ENCODE peak calls at places on chromosomes 6 and 20, in four cellular contexts. P is A549, L is WTC11, E is HepG2. V is an unnamed sample.

GRCh38 chr6:7242835-7243187 is 70.2 kb downstream of the SSR1 start:
- DNase-seq in L (no peak), E (no peak), P (no peak), V (no peak)

GRCh38 chr6:54366647-54367327 is 58.5 kb downstream of the TINAG start:
- DNase-seq in L (no peak), E (no peak), P (peak; percentile 0), V (no peak)

GRCh38 chr20:61340157-61340556 is 88.1 kb downstream of the CDH4 start:
- DNase-seq in E (no peak), P (no peak), L (no peak), V (no peak)

GRCh38 chr6:108118791-108119211 is 44.3 kb upstream of the OSTM1 start:
- DNase-seq in L (no peak), E (no peak), P (no peak), V (no peak)

GRCh38 chr20:59985864-59986263 is 27.6 kb downstream of the CDH26 start:
- DNase-seq in E (no peak), L (no peak), P (no peak), V (peak; percentile 13)

GRCh38 chr6:5425267-5425666 is 164.0 kb downstream of the FARS2 start:
- DNase-seq in P (no peak), E (no peak), L (no peak), V (no peak)

GRCh38 chr20:43534016-43534415 is 24.8 kb upstream of the SGK2 start:
- DNase-seq in L (no peak), E (no peak), P (no peak), V (no peak)

GRCh38 chr6:93789532-93789931 is 370.2 kb upstream of the EPHA7 start:
- DNase-seq in E (no peak), P (no peak), L (no peak), V (no peak)

GRCh38 chr6:134918418-134918961 is 31.4 kb downstream of the ALDH8A1 start:
- DNase-seq in L (no peak), P (no peak), E (no peak), V (no peak)

GRCh38 chr6:130033999-130034814 is 15.8 kb downstream of the L3MBTL3 start:
- DNase-seq in P (no peak), L (no peak), E (no peak), V (peak; percentile 11)

GRCh38 chr6:16649895-16650294 is 111.4 kb downstream of the ATXN1 start:
- DNase-seq in P (no peak), L (no peak), E (no peak), V (no peak)

GRCh38 chr6:84892666-84893065 is 128.3 kb upstream of the TBX18 start:
- DNase-seq in L (no peak), E (no peak), P (peak; percentile 44), V (no peak)

GRCh38 chr6:109503327-109504224 is 20.6 kb upstream of the ZBTB24 start:
- DNase-seq in P (no peak), L (no peak), E (no peak), V (no peak)

GRCh38 chr6:29502597-29502996 is 14.8 kb upstream of the MAS1L start:
- DNase-seq in P (no peak), L (no peak), E (no peak), V (no peak)

GRCh38 chr20:56463428-56463827 is 5.0 kb upstream of the RTF2 start:
- DNase-seq in E (no peak), P (no peak), L (no peak), V (no peak)

GRCh38 chr6:35300848-35301247 is 3.2 kb downstream of the DEF6 start:
- DNase-seq in P (no peak), E (no peak), L (no peak), V (no peak)

GRCh38 chr6:110537208-110538123 is 61.1 kb upstream of the SLC22A16 start:
- DNase-seq in E (peak; percentile 73), P (peak; percentile 70), L (no peak), V (no peak)

GRCh38 chr20:1844723-1845523 is 50.3 kb upstream of the SIRPA start:
- DNase-seq in P (no peak), E (no peak), L (no peak), V (no peak)

GRCh38 chr20:53447271-53447670 is 146.4 kb downstream of the ZNF217 start:
- DNase-seq in E (no peak), P (no peak), L (no peak), V (no peak)

GRCh38 chr6:121780325-121781313 is 345.2 kb downstream of the GJA1 start:
- DNase-seq in P (peak; percentile 43), L (no peak), E (no peak), V (no peak)

GRCh38 chr20:63472159-63472811 is at the start of gene KCNQ2:
- DNase-seq in L (peak; percentile 64), E (no peak), P (no peak), V (no peak)

GRCh38 chr6:136192917-136193316 is 57.2 kb downstream of the MTFR2 start:
- DNase-seq in L (no peak), P (no peak), E (no peak), V (no peak)

GRCh38 chr20:17747431-17747846 is 47.7 kb downstream of the BANF2 start:
- DNase-seq in P (peak; percentile 52), L (no peak), E (peak; percentile 34), V (no peak)

GRCh38 chr20:32114305-32114960 is 4.9 kb downstream of the TM9SF4 start:
- DNase-seq in P (no peak), E (no peak), L (no peak), V (no peak)

GRCh38 chr6:67541591-67541990 is 1093.5 kb upstream of the ADGRB3 start:
- DNase-seq in P (no peak), L (no peak), E (no peak), V (no peak)

GRCh38 chr20:8777866-8778265 is 291.0 kb upstream of the PLCB4 start:
- DNase-seq in P (no peak), E (no peak), L (no peak), V (no peak)

GRCh38 chr6:17938885-17939284 is 48.5 kb downstream of the KIF13A start:
- DNase-seq in L (no peak), E (no peak), P (no peak), V (no peak)

GRCh38 chr6:37029249-37029959 is 23.9 kb downstream of the FGD2 start:
- DNase-seq in L (peak; percentile 73), E (peak; percentile 84), P (peak; percentile 88), V (peak; percentile 95)

GRCh38 chr20:25237610-25238318 is 10.1 kb upstream of the PYGB start:
- DNase-seq in L (no peak), P (peak; percentile 99), E (peak; percentile 90), V (peak; percentile 71)

GRCh38 chr6:151682922-151683321 is 124.6 kb upstream of the ESR1 start:
- DNase-seq in E (peak; percentile 54), L (no peak), P (no peak), V (no peak)

GRCh38 chr6:48236375-48236774 is 125.4 kb upstream of the PTCHD4 start:
- DNase-seq in P (no peak), L (no peak), E (no peak), V (no peak)

GRCh38 chr20:36017034-36017951 is 48.9 kb downstream of the CNBD2 start:
- DNase-seq in P (peak; percentile 81), L (no peak), E (no peak), V (no peak)

GRCh38 chr6:142121342-142121741 is 11.4 kb upstream of the GJE1 start:
- DNase-seq in E (no peak), L (no peak), P (no peak), V (no peak)

GRCh38 chr6:142118926-142119325 is 13.8 kb upstream of the GJE1 start:
- DNase-seq in L (no peak), P (no peak), E (no peak), V (no peak)
- TF ChIP-seq NR3C1 in L (no peak), P (no peak), E (no peak), V (no peak)

DNA sequence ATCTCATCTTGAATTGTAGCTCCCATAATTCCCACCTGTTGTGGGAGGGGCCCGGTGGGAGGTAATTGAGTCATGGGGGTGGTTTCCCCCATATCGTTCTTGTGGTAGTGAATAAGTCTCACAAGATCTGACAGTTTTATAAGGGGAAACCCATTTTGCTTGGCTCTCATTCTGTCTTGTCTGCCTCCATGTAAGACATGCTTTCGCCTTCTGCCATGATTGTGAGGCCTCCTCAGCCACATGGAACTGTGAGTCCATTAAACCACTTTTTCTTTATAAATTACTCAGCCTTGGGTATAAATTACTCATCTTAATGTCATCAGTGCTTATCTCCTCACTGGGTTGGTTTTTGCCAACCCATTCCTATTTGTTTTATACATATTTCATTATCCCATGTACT is 142.0 kb upstream of the GMDS start:
- DNase-seq in P (no peak), E (no peak), L (no peak), V (no peak)
- TF ChIP-seq NR3C1 in P (no peak), E (no peak), L (no peak), V (no peak)

GRCh38 chr6:131979515-131980337 is 28.6 kb upstream of the CCN2 start:
- DNase-seq in E (no peak), P (no peak), L (no peak), V (no peak)
- TF ChIP-seq NR3C1 in E (no peak), P (no peak), L (no peak), V (no peak)

DNA sequence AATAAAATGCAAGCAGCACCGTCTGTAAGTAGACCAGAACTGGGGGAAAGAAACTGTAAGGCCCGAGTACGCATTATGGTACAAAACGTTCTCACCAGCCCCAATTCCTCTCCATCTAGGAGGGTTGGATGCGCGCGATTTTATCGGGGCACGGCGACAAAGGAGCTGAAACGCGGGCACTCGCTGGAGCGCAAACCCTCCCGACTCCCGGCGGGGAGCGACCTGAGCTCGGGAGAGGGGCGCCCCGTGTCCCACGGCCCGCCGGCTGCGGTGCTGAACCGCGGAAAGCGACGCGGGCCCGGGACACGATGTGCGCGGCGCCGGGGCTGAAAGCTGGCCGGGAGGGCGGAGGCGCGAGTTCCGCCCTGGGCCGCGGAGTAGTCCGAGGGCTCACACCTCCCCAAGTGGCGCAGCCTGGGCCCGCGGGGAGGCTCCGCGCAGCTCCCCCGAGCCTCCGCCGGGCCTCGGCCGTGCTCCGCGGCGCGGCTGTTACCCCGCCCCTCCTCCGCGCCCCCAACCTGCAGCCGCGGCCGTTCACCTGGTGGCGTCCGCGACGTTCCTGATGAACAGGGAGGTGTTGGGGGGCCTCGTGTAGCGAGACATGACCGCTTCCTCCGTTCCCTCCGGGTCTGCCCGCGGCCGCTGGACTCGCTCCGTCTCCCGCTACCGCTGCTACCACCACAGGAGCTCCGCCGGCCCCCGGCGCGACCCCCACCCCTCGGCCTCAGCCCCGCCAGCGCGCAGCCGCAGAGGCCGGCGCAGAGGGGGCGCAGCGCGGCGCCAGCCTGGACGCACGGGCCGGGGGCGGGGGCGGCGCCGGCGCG is at the start of gene SRSF12:
- DNase-seq in P (peak; percentile 34), L (peak; percentile 62), E (no peak), V (no peak)
- TF ChIP-seq NR3C1 in P (no peak), L (no peak), E (no peak), V (no peak)

DNA sequence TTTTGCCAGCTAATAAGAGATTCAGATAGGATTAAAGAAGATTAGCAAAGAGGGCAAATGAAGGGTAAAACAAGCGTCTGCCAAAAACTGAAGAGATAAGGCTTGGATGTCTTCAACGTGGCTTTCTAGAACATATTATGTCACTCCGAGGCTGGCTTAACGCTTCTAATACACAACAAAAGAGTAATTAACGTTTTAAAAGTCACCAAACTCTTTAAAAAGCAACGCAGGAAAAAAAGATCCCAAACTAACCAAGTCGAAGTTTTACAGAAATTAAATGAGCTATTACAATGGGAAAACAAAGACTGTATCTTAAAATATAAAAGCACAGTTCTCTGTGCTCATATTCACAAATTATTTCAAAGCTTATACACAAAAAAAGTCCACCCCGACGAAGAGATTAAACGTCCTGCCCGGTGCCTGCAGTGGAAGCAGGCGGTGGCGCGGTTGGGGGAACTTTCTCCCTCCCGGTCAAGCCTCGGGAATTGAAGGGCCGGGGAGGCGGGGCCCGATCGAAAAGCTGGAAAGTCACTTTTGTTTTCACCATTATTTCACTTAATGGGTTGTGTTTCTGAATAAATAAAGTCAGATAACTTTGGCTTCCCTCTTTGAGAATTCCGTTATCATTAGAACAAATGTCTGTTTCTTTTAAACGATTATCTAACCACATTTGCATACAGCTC is 1.2 kb downstream of the MAK start:
- DNase-seq in L (peak; percentile 56), E (no peak), P (no peak), V (peak; percentile 56)
- TF ChIP-seq NR3C1 in L (no peak), E (no peak), P (no peak), V (no peak)

V was measured in K562.